ENCODE peak calls at places on chromosomes 16 and 17, in ten cellular contexts. J, C, L, S, Q, I, V, D, Z and K are unnamed samples.

GRCh38 chr17:41625602-41626001 is 1.2 kb upstream of the KRT17 start:
- DNase-seq in J (no peak), C (no peak), L (no peak), S (no peak), Q (no peak), I (no peak), V (no peak), D (peak; percentile 56), Z (no peak), K (no peak)

GRCh38 chr16:35523991-35524390 is 2064.6 kb downstream of the TP53TG3F start:
- DNase-seq in J (no peak), C (no peak), L (no peak), S (no peak), Q (no peak), I (no peak), V (no peak), D (no peak), Z (no peak), K (no peak)

GRCh38 chr17:76584427-76585047 is 1.1 kb downstream of the ST6GALNAC2 start:
- DNase-seq in J (no peak), C (no peak), L (no peak), S (no peak), Q (no peak), I (no peak), V (no peak), D (peak; percentile 18), Z (no peak), K (no peak)

GRCh38 chr17:82432017-82432416 is 13.6 kb upstream of the OGFOD3 start:
- DNase-seq in J (no peak), C (no peak), L (no peak), S (no peak), Q (no peak), I (no peak), V (no peak), D (no peak), Z (no peak), K (no peak)

GRCh38 chr16:82763371-82763770 is 136.6 kb downstream of the CDH13 start:
- DNase-seq in J (no peak), C (no peak), L (no peak), S (no peak), Q (no peak), I (no peak), V (no peak), D (no peak), Z (no peak), K (no peak)

GRCh38 chr17:9261059-9262029 is 240.0 kb downstream of the NTN1 start:
- DNase-seq in J (no peak), C (no peak), L (no peak), S (no peak), Q (no peak), I (no peak), V (no peak), D (no peak), Z (no peak), K (no peak)

GRCh38 chr16:22318690-22319358 is 21.6 kb downstream of the POLR3E start:
- DNase-seq in J (no peak), C (peak; percentile 79), L (peak; percentile 49), S (no peak), Q (no peak), I (peak; percentile 28), V (peak; percentile 50), D (no peak), Z (peak; percentile 40), K (no peak)

GRCh38 chr16:81522141-81522701 is 77.6 kb downstream of the CMIP start:
- DNase-seq in J (no peak), C (no peak), L (no peak), S (no peak), Q (no peak), I (no peak), V (no peak), D (no peak), Z (no peak), K (no peak)

DNA sequence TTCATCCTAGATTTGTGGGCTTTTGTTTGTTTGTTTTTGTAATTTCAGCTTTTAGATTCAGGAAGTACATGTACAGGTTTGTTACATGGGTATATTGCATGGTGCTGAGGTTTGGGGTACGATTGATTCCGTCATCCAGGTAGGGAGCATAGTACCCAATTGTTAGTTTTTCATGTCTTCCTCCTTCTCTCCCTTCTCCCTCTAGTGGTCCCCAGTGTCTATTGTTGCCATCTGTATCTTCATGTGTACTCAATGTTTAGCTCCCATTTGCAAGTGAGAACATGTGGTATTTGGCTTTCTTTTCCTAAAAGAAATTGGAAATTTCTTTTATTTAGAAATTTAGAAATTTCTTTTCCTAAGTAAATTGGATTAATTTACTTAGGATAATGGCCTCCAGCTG is 37.1 kb upstream of the BCAS3 start:
- DNase-seq in J (no peak), C (no peak), L (no peak), S (no peak), Q (no peak), I (no peak), V (peak; percentile 35), D (peak; percentile 11), Z (peak; percentile 17), K (no peak)
- TF ChIP-seq CTCF in J (peak; percentile 58), C (no peak), L (no peak), S (peak; percentile 33), Q (peak; percentile 65), I (peak; percentile 60), V (peak; percentile 64), D (peak; percentile 65), Z (peak; percentile 63), K (peak; percentile 20)

DNA sequence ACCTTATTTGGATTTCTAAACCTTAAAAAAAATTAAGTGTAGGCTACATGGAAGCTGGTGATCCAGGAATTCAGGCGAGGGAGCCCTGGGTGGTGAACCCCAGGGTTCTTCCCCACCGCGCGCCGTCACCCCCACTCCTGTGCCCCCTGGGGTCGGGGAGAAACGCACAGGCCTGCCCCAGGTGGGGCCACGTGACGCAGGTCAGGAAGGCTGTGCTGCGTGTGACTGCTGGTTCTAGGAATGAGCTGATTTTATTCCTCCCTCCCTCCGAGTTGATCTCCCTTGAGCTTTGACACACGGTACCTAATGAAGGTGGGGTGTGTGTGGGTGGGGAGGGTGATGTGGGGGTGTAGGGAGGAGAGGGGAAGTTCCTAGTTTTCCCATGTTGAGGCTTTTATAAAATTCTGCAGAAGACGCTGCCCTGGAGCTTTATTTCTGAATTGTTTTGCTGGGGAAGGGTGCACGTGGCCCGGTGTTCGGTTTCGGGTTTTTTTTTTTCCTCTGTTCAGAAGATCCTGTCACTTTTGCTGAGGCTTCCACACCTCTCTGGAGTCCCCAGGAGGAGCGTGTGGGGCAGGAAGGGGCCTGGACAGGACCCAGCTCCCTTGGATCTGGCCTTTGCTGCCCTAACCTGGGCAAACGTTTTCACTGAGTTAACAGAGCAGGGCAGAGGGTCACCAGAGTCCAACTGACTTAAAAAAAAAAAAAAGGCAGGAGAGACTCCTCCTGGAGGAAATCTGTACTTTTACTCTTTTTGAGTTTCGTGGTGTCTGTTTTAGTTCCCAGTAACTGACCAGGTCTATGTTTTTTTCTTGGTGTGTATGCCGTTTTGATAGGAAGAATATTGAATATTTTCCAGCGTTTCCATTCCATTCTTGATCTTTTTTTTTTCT is 55.8 kb upstream of the GSE1 start:
- DNase-seq in J (no peak), C (no peak), L (peak; percentile 69), S (no peak), Q (no peak), I (no peak), V (no peak), D (no peak), Z (no peak), K (no peak)
- TF ChIP-seq CTCF in J (no peak), C (no peak), L (no peak), S (no peak), Q (peak; percentile 15), I (peak; percentile 42), V (no peak), D (peak; percentile 13), Z (peak; percentile 31), K (no peak)

DNA sequence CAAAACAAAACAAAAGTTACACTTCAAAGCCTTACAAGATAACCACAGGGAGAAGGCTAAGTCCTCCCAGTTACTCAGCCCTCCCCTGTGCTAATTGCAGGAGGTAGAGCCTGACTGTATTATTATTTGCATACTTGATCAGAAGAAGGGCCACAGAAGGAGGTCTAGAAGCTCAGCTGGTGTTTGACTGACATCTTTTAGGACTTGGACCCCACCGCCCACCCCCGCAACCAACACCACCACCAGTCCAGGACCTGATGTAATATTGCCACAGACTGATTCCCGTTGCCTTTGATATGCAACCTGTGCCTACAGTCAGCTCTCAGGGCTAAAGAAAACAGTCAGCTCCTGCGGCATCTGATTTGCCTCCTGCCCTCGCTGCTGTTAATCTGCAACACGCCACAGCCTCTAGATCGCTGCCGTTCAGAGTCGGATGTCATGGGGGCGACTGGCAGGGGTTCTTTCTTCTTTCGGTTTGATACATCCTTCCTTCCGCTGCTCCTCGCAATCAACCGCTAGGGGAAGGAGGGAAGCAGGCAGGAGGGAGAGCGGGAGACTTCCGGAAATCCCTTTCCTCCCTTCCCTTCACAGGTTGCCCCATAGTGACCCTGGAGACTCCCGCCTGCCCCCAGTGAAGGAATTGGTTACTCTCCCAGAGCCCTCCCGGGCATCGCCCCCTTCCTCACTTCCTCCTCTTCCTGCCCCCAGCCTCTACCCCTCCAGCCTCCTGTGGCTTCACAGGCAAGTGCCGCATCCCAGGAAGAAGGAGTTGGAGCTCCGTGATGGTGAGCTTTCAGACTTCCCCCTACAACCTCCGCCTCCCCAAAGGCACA is 90.5 kb upstream of the SOX9 start:
- DNase-seq in J (peak; percentile 59), C (peak; percentile 87), L (no peak), S (peak; percentile 16), Q (peak; percentile 10), I (peak; percentile 50), V (peak; percentile 18), D (peak; percentile 70), Z (peak; percentile 62), K (no peak)
- TF ChIP-seq CTCF in J (peak; percentile 32), C (no peak), L (peak; percentile 18), S (peak; percentile 52), Q (peak; percentile 77), I (peak; percentile 63), V (peak; percentile 52), D (peak; percentile 65), Z (peak; percentile 58), K (no peak)

GRCh38 chr17:17702370-17702769 is 21.1 kb downstream of the RAI1 start:
- DNase-seq in J (no peak), C (no peak), L (no peak), S (no peak), Q (no peak), I (no peak), V (no peak), D (no peak), Z (no peak), K (no peak)

GRCh38 chr17:17700251-17700969 is 19.2 kb downstream of the RAI1 start:
- DNase-seq in J (no peak), C (no peak), L (no peak), S (no peak), Q (no peak), I (no peak), V (no peak), D (no peak), Z (no peak), K (no peak)

GRCh38 chr17:17702821-17703607 is 21.8 kb downstream of the RAI1 start:
- DNase-seq in J (no peak), C (no peak), L (no peak), S (peak; percentile 42), Q (no peak), I (no peak), V (no peak), D (no peak), Z (no peak), K (no peak)

GRCh38 chr17:17701112-17701511 is 19.9 kb downstream of the RAI1 start:
- DNase-seq in J (no peak), C (no peak), L (no peak), S (no peak), Q (no peak), I (no peak), V (no peak), D (no peak), Z (no peak), K (no peak)

DNA sequence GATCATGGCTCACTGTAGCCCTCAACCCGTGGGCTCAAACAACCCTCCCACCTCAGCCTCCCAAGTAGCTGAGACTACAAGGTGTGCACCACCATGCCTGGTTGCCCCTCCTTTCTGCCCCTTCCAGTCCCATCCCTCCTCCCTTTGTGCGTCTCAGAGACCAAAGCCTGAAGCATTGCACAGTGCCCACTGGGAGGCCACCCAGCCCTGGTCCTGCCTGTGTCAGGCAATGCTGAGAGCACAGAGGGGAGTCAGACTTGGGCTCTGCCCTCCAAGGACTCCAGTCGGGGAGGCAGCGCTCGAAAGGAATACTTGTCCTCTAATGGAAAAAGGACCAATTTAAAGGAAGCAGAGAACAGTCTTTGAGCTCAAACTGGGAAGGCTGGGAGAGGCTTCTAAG is 20.4 kb downstream of the RAI1 start:
- DNase-seq in J (no peak), C (no peak), L (no peak), S (no peak), Q (no peak), I (no peak), V (no peak), D (no peak), Z (no peak), K (no peak)
- TF ChIP-seq CTCF in J (no peak), C (no peak), L (no peak), S (no peak), Q (no peak), I (no peak), V (no peak), D (no peak), Z (peak; percentile 2), K (no peak)